ENCODE peak calls at places on chromosomes 3 and 15, in seven cellular contexts. H, J, T, E, G, K and Z are unnamed samples.

GRCh38 chr3:12730511-12731234 is 28.4 kb downstream of the TMEM40 start:
- DNase-seq in H (no peak), J (no peak), T (no peak), E (peak), G (no peak), K (no peak), Z (no peak)

GRCh38 chr15:39589193-39589814 is 8.4 kb downstream of the THBS1 start:
- DNase-seq in H (no peak), J (no peak), T (peak), E (peak), G (no peak), K (no peak), Z (no peak)

GRCh38 chr15:85421116-85421925 is 40.9 kb downstream of the AKAP13 start:
- DNase-seq in H (no peak), J (peak), T (peak), E (no peak), G (no peak), K (no peak), Z (no peak)

GRCh38 chr3:58591496-58592133 is 14.4 kb upstream of the FAM107A start:
- DNase-seq in H (no peak), J (no peak), T (no peak), E (no peak), G (no peak), K (no peak), Z (no peak)

GRCh38 chr15:37764733-37765191 is 169.7 kb upstream of the TMCO5A start:
- DNase-seq in H (peak), J (peak), T (peak), E (peak), G (no peak), K (no peak), Z (no peak)

GRCh38 chr3:62044874-62045273 is 328.5 kb downstream of the FEZF2 start:
- DNase-seq in H (no peak), J (no peak), T (no peak), E (no peak), G (no peak), K (no peak), Z (no peak)

GRCh38 chr3:52313774-52314188 is 2.3 kb upstream of the DNAH1 start:
- DNase-seq in H (no peak), J (peak), T (peak), E (peak), G (peak), K (no peak), Z (no peak)

GRCh38 chr3:155805204-155805801 is 775 bp downstream of the C3orf33 start:
- DNase-seq in H (no peak), J (no peak), T (peak), E (no peak), G (no peak), K (no peak), Z (no peak)

GRCh38 chr3:191136347-191136746 is 62.7 kb upstream of the OSTN start:
- DNase-seq in H (peak), J (peak), T (peak), E (peak), G (no peak), K (no peak), Z (no peak)

GRCh38 chr15:73388256-73388781 is 19.6 kb upstream of the HCN4 start:
- DNase-seq in H (no peak), J (peak), T (peak), E (peak), G (no peak), K (no peak), Z (no peak)

GRCh38 chr3:12661926-12662592 is 1.9 kb downstream of the RAF1 start:
- DNase-seq in H (no peak), J (no peak), T (no peak), E (no peak), G (no peak), K (no peak), Z (no peak)

GRCh38 chr3:101010316-101010715 is 17.1 kb upstream of the ABI3BP start:
- DNase-seq in H (no peak), J (peak), T (no peak), E (peak), G (no peak), K (no peak), Z (no peak)

GRCh38 chr15:45714501-45715488 is 80.0 kb downstream of the SQOR start:
- DNase-seq in H (peak), J (peak), T (peak), E (peak), G (no peak), K (peak), Z (no peak)

GRCh38 chr3:39288300-39288808 is 8.5 kb upstream of the CX3CR1 start:
- DNase-seq in H (peak), J (peak), T (peak), E (peak), G (peak), K (peak), Z (peak)

GRCh38 chr15:38696120-38696727 is 131.6 kb upstream of the RASGRP1 start:
- DNase-seq in H (no peak), J (no peak), T (peak), E (no peak), G (no peak), K (no peak), Z (peak)

GRCh38 chr3:182276512-182276911 is 516.8 kb upstream of the ATP11B start:
- DNase-seq in H (no peak), J (no peak), T (no peak), E (no peak), G (no peak), K (no peak), Z (no peak)

GRCh38 chr15:48966595-48967301 is 3.0 kb upstream of the SHC4 start:
- DNase-seq in H (no peak), J (no peak), T (peak), E (peak), G (no peak), K (no peak), Z (peak)

GRCh38 chr3:38648024-38648658 is 1.3 kb downstream of the SCN5A start:
- DNase-seq in H (peak), J (no peak), T (no peak), E (no peak), G (no peak), K (no peak), Z (no peak)

GRCh38 chr3:41000471-41000870 is 198.8 kb upstream of the CTNNB1 start:
- DNase-seq in H (no peak), J (peak), T (no peak), E (no peak), G (no peak), K (no peak), Z (no peak)

GRCh38 chr3:86973440-86973839 is 17.5 kb downstream of the VGLL3 start:
- DNase-seq in H (no peak), J (peak), T (peak), E (peak), G (no peak), K (no peak), Z (no peak)

GRCh38 chr15:62068787-62069170 is 2.0 kb downstream of the C2CD4A start:
- DNase-seq in H (peak), J (peak), T (peak), E (peak), G (no peak), K (no peak), Z (no peak)
- TF ChIP-seq CTCF in H (no peak), J (no peak), T (no peak), E (no peak), G (no peak), K (no peak), Z (no peak)

GRCh38 chr3:27827041-27827440 is 104.9 kb upstream of the EOMES start:
- DNase-seq in H (peak), J (no peak), T (no peak), E (no peak), G (no peak), K (no peak), Z (no peak)
- TF ChIP-seq CTCF in H (no peak), J (no peak), T (no peak), E (no peak), G (no peak), K (no peak), Z (no peak)

GRCh38 chr3:184716652-184717607 is 5.1 kb upstream of the MAGEF1 start:
- DNase-seq in H (peak), J (peak), T (peak), E (peak), G (no peak), K (no peak), Z (no peak)
- TF ChIP-seq CTCF in H (no peak), J (no peak), T (no peak), E (no peak), G (no peak), K (no peak), Z (no peak)

DNA sequence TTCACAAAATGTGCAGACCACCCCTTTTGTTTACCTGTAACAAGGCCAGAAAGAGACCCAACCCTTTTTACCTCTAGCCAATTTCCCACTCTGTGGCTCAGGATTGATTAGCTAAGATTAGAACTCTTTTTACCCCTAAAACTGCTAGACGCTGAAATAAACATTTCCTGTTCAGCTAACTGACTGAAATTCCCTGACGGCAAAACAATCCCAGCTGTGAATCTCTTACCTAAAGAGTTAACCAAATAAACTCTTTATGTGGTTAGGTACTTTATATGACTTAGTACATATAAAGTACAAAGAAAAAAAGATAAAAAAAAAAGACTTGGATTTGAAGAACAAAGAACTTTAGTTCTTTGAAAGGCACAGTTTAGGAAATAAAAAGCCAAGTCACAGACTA is 988.7 kb downstream of the FHIT start:
- DNase-seq in H (no peak), J (no peak), T (no peak), E (no peak), G (no peak), K (no peak), Z (no peak)
- TF ChIP-seq CTCF in H (no peak), J (no peak), T (no peak), E (no peak), G (no peak), K (no peak), Z (no peak)

DNA sequence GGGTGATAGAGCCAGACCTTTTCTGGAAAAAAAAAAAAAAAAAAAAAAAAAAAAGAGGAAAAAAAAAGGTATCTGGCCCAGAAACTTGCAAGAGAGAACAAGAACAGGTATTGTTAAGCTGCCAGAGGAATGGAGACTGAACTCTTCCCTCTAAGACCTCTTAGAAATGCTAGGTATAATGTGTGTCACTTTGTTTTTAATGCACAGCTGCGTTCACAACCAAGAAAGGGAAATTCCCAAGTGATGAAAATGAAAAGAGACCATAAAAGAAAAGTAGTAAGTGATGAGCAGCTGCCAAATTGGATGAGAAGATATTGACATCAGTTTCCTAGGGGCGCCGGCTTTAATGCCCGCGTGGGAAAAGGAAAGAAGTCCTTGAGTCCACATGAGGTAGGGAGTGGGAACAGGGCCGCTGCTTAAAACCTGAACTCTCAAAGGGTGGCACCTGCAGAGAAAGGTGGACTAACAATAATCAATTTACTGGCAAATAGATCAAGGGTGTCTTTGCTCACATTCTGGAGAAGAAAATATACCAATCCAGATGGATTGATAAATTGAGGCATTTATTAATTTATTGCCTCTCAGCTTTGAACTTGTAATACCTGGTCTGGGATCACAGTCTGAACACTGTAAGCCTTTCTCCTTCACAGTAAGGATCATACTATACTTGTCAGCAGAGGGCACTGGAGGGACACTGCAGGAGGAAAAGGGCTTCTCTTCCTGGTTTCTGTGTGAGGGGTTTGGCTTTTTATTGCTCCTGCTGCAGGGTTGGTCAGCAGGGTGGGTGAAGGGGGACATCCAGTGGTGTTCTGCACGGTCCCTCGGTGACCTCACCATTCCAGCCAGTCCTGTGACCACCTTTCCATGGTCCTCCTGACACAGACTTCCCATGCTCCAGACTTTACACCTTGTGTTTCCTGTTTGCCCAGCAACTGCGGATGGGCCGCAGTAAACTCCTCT is 131.6 kb downstream of the AQP9 start:
- DNase-seq in H (peak), J (peak), T (peak), E (peak), G (no peak), K (no peak), Z (no peak)
- TF ChIP-seq CTCF in H (peak), J (peak), T (peak), E (peak), G (no peak), K (peak), Z (peak)

GRCh38 chr15:32994810-32995424 is 199.6 kb downstream of the FMN1 start:
- DNase-seq in H (peak), J (peak), T (peak), E (peak), G (no peak), K (no peak), Z (no peak)
- TF ChIP-seq CTCF in H (peak), J (peak), T (peak), E (peak), G (peak), K (peak), Z (peak)

GRCh38 chr15:78714890-78715289 is 73.9 kb upstream of the CHRNB4 start:
- DNase-seq in H (no peak), J (no peak), T (no peak), E (peak), G (no peak), K (no peak), Z (no peak)
- TF ChIP-seq CTCF in H (no peak), J (peak), T (no peak), E (no peak), G (no peak), K (no peak), Z (no peak)

GRCh38 chr15:64460737-64461576 is 579 bp downstream of the ZNF609 start:
- DNase-seq in H (peak), J (peak), T (peak), E (peak), G (no peak), K (no peak), Z (peak)
- TF ChIP-seq CTCF in H (no peak), J (no peak), T (no peak), E (no peak), G (no peak), K (peak), Z (no peak)

GRCh38 chr3:78825118-78825857 is 942.5 kb downstream of the ROBO1 start:
- DNase-seq in H (no peak), J (no peak), T (no peak), E (no peak), G (no peak), K (no peak), Z (no peak)
- TF ChIP-seq CTCF in H (no peak), J (no peak), T (no peak), E (no peak), G (no peak), K (no peak), Z (no peak)